ENCODE peak calls at places on chromosomes 7 and 10, in five cellular contexts. K is pancreas, Y is ovary, C is A549, B is HepG2. X is an unnamed sample.

GRCh38 chr7:78164459-78164858 is 365.9 kb downstream of the PHTF2 start:
- DNase-seq in C (no peak), B (no peak), Y (no peak), K (no peak), X (no peak)

GRCh38 chr7:90458104-90458503 is 11.3 kb upstream of the PTTG1IP2 start:
- DNase-seq in B (no peak), K (no peak), C (no peak), Y (no peak), X (peak; percentile 7)

GRCh38 chr10:15856328-15857000 is 3.8 kb downstream of the MINDY3 start:
- DNase-seq in Y (no peak), C (no peak), B (no peak), K (no peak), X (peak; percentile 62)

GRCh38 chr10:27240891-27241639 is 468 bp upstream of the ACBD5 start:
- DNase-seq in C (no peak), K (peak; percentile 73), Y (peak; percentile 55), B (no peak), X (no peak)

GRCh38 chr10:77005901-77006300 is 631.7 kb downstream of the KCNMA1 start:
- DNase-seq in B (no peak), Y (no peak), K (no peak), C (no peak), X (no peak)

GRCh38 chr7:117251687-117252086 is 71.2 kb downstream of the WNT2 start:
- DNase-seq in C (no peak), Y (no peak), K (no peak), B (no peak), X (no peak)

GRCh38 chr10:132407846-132408278 is 10.9 kb downstream of the PWWP2B start:
- DNase-seq in C (no peak), B (no peak), K (peak; percentile 96), Y (peak; percentile 83), X (peak; percentile 95)

GRCh38 chr7:116724560-116725231 is 52.7 kb downstream of the MET start:
- DNase-seq in K (no peak), C (no peak), B (no peak), Y (no peak), X (no peak)

GRCh38 chr10:132489053-132489703 is 48.4 kb upstream of the INPP5A start:
- DNase-seq in C (no peak), K (peak; percentile 55), Y (peak; percentile 35), B (no peak), X (peak; percentile 37)

GRCh38 chr10:77609781-77610272 is 27.8 kb downstream of the KCNMA1 start:
- DNase-seq in C (no peak), B (no peak), Y (peak; percentile 59), K (no peak), X (no peak)

GRCh38 chr10:125344573-125345121 is 184.3 kb upstream of the CTBP2 start:
- DNase-seq in C (peak; percentile 23), Y (no peak), K (peak; percentile 34), B (no peak), X (no peak)

GRCh38 chr10:17453377-17454091 is 861 bp downstream of the ST8SIA6 start:
- DNase-seq in Y (peak; percentile 53), B (no peak), K (peak; percentile 83), C (peak; percentile 37), X (no peak)

GRCh38 chr10:6056411-6057135 is 5.6 kb downstream of the IL2RA start:
- DNase-seq in B (no peak), C (no peak), Y (no peak), K (no peak), X (no peak)

GRCh38 chr10:4670737-4671136 is 155.3 kb upstream of the AKR1E2 start:
- DNase-seq in B (no peak), Y (no peak), C (no peak), K (no peak), X (no peak)

GRCh38 chr7:24378871-24379608 is 95.0 kb downstream of the NPY start:
- DNase-seq in K (no peak), Y (no peak), B (no peak), C (peak; percentile 18), X (no peak)

GRCh38 chr7:101138149-101138870 is 11.4 kb downstream of the SERPINE1 start:
- DNase-seq in C (peak; percentile 75), B (peak; percentile 90), Y (peak; percentile 76), K (no peak), X (no peak)

GRCh38 chr10:133124357-133125211 is 35.4 kb upstream of the KNDC1 start:
- DNase-seq in C (peak; percentile 81), B (no peak), Y (peak; percentile 63), K (peak; percentile 77), X (no peak)

GRCh38 chr10:102752934-102753664 is 9.4 kb downstream of the WBP1L start:
- DNase-seq in K (no peak), B (peak; percentile 63), Y (no peak), C (peak; percentile 46), X (no peak)

GRCh38 chr10:4431114-4431862 is 394.7 kb upstream of the AKR1E2 start:
- DNase-seq in C (peak; percentile 11), K (no peak), Y (no peak), B (peak; percentile 65), X (no peak)

GRCh38 chr7:2009541-2010001 is 223.2 kb downstream of the MAD1L1 start:
- DNase-seq in B (no peak), Y (peak; percentile 38), C (no peak), K (peak; percentile 52), X (no peak)

GRCh38 chr10:22097696-22098095 is 94.2 kb upstream of the DNAJC1 start:
- DNase-seq in Y (no peak), C (no peak), B (no peak), K (no peak), X (no peak)

GRCh38 chr10:82813856-82814255 is 938.9 kb downstream of the NRG3 start:
- DNase-seq in K (peak; percentile 35), Y (no peak), B (peak; percentile 2), C (no peak), X (no peak)

GRCh38 chr10:43353495-43354324 is 17.7 kb upstream of the FXYD4 start:
- DNase-seq in K (no peak), Y (no peak), C (no peak), B (no peak), X (peak; percentile 6)

GRCh38 chr10:102654566-102654965 is 10.3 kb downstream of the TRIM8 start:
- DNase-seq in B (no peak), K (no peak), Y (no peak), C (no peak), X (no peak)

GRCh38 chr10:63887026-63887589 is 365.9 kb downstream of the REEP3 start:
- DNase-seq in B (peak; percentile 34), K (peak; percentile 42), Y (no peak), C (no peak), X (no peak)

GRCh38 chr10:122159159-122159970 is 111.7 kb upstream of the BTBD16 start:
- DNase-seq in C (no peak), B (no peak), K (no peak), Y (no peak), X (no peak)

GRCh38 chr7:127903913-127904705 is 127.1 kb downstream of the LRRC4 start:
- DNase-seq in C (no peak), Y (no peak), K (no peak), B (no peak), X (no peak)

DNA sequence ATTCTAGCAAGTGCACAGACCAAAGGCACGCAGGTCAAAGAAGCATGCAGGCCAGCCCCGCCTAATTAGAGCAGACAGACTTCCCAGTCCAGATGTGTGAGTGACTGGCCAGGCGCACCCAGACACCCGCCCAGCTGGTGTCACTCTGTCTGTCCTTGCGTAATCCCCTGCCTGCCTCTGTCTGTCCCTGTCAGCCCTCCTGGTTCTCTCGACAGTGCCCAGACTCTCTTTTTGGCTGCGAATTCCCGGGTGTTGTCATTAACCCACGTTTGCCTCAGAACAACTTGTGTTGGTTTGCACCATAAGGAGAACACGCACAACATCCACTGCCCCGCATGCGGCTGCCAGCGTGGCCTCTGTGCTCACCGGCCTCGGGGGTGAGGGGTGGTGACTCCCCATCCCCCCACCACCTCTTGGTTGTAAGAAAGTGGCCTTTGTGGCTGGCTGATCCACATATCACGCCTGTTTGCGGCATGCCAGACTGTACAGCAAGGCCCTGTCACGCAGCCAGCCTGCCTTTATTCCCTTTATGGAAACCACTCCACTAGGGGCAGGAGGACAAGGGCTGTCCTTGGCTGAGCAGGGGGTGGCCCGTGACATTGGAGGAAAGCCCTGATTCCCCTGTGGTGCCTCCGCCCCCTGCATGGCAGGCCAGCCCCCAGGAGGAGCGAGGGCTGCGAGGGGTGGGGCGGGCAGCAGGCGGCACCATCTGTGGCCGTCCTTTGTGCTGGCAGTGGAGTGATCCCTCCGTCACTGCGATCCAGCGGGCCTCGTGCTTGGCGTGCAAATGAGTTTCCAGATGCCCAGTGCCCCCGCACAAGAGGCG is 72.8 kb upstream of the PPIF start:
- DNase-seq in K (no peak), C (no peak), B (no peak), Y (no peak), X (no peak)
- TF ChIP-seq CTCF in K (no peak), C (no peak), B (no peak), Y (no peak), X (no peak)

DNA sequence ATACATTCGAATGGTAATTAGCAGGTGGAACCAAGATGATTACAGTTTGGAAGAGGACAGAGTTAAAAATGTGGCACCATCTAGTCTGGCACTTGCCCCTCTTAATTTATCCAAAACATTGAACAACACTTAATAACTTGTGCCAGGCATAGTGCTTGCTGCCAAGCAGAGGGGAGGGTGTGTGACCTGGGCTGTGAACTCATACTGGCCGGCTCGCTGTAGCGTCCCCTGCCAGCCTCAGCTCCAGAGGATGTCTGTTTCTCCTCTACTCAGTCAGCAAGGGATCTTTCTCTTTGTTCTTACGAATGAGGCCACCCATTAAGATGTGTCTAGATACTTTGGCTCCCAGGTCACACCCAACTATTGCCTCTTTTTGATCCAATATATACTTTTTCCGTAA is 179.4 kb upstream of the INHBA start:
- DNase-seq in B (no peak), C (no peak), Y (no peak), K (no peak), X (no peak)
- H3K4me3 ChIP-seq in B (no peak overlapping the region), C (no peak overlapping the region), Y (no peak overlapping the region), K (no peak overlapping the region), X (no peak overlapping the region)

GRCh38 chr7:150377116-150377979 is 1.8 kb upstream of the ZNF775 start:
- DNase-seq in Y (peak; percentile 11), K (no peak), B (no peak), C (no peak), X (no peak)
- TF ChIP-seq CTCF in Y (no peak), K (no peak), B (no peak), C (no peak), X (no peak)

GRCh38 chr7:131224996-131225395 is 102.7 kb upstream of the MKLN1 start:
- DNase-seq in K (no peak), C (no peak), B (no peak), Y (no peak), X (no peak)

GRCh38 chr7:131223151-131223550 is 104.5 kb upstream of the MKLN1 start:
- DNase-seq in K (no peak), B (no peak), C (no peak), Y (no peak), X (peak; percentile 26)

GRCh38 chr7:131222171-131222570 is 105.5 kb upstream of the MKLN1 start:
- DNase-seq in C (no peak), Y (no peak), B (no peak), K (no peak), X (no peak)

GRCh38 chr7:131225619-131226101 is 102.0 kb upstream of the MKLN1 start:
- DNase-seq in Y (peak; percentile 86), C (peak; percentile 93), B (peak; percentile 27), K (peak; percentile 52), X (no peak)

DNA sequence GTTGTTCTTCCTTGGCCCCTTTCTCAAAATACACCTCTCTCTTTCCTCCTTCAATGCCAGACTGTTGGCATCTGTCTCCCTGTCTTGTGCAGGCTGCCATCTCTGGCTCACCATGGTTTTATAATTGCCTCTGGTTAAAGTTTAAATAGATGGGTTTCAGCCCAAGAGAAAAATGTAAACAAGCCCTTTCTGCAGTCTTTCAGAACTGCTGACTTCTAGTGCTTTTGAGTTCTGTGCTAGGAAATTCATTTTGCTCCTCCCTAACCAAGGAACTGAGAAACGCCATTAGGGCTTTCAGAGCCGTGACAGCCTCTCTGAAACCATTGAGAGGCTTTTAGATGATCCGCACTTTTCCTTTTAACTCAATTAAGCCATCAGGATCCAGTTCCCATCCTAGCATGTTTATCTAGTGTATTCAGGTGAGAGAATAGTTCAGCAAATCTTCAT is 101.5 kb upstream of the MKLN1 start:
- DNase-seq in B (peak; percentile 44), Y (no peak), K (no peak), C (no peak), X (no peak)
- H3K4me3 ChIP-seq in B (peak overlapping the region; percentile 46), Y (no peak overlapping the region), K (no peak overlapping the region), C (peak overlapping the region; percentile 1), X (no peak overlapping the region)